ENCODE peak calls at places on chromosome 14, in nine cellular contexts. A is esophagus muscularis mucosa, M is A549, J is prostate gland, T is adrenal gland, Q is heart left ventricle, F is ovary, O is upper lobe of left lung, X is stomach. C is an unnamed sample.

GRCh38 chr14:99759546-99759925 is 33.7 kb upstream of the EML1 start:
- DNase-seq in T (no peak), O (no peak), F (no peak), Q (no peak), X (no peak), M (no peak), J (no peak), A (no peak), C (no peak)

GRCh38 chr14:92937229-92937937 is 14.4 kb downstream of the CHGA start:
- DNase-seq in M (no peak), J (no peak), Q (no peak), O (peak), T (peak), A (no peak), F (no peak), X (no peak), C (no peak)

GRCh38 chr14:75725481-75725880 is 64.4 kb downstream of the TTLL5 start:
- DNase-seq in M (no peak), O (no peak), T (peak), X (no peak), A (no peak), Q (peak), F (no peak), J (no peak), C (no peak)

GRCh38 chr14:69666698-69667211 is 55.4 kb downstream of the SUSD6 start:
- DNase-seq in Q (no peak), T (peak), M (peak), O (no peak), J (no peak), F (no peak), A (no peak), X (no peak), C (peak)

GRCh38 chr14:89720076-89720687 is 234.3 kb downstream of the EFCAB11 start:
- DNase-seq in X (no peak), M (no peak), T (no peak), O (no peak), F (no peak), A (no peak), Q (no peak), J (no peak), C (no peak)

GRCh38 chr14:53956427-53957201 is at the start of gene BMP4:
- DNase-seq in Q (peak), J (peak), A (no peak), O (peak), X (peak), M (no peak), T (peak), F (peak), C (peak)

GRCh38 chr14:40760703-40761102 is 846.0 kb upstream of the LRFN5 start:
- DNase-seq in O (no peak), X (no peak), T (no peak), A (no peak), J (no peak), M (no peak), Q (no peak), F (no peak), C (no peak)

GRCh38 chr14:69107407-69108003 is 45.4 kb downstream of the DCAF5 start:
- DNase-seq in M (peak), J (peak), T (peak), A (no peak), Q (peak), X (peak), F (no peak), O (no peak), C (peak)

GRCh38 chr14:92726135-92726932 is 22.1 kb downstream of the LGMN start:
- DNase-seq in T (peak), F (no peak), M (peak), O (no peak), J (peak), X (peak), Q (peak), A (no peak), C (no peak)

GRCh38 chr14:64265222-64265621 is 28.9 kb downstream of the ESR2 start:
- DNase-seq in M (no peak), X (no peak), Q (no peak), F (no peak), J (no peak), T (no peak), O (no peak), A (no peak), C (no peak)

GRCh38 chr14:22781606-22782000 is 15.1 kb downstream of the OXA1L start:
- DNase-seq in T (no peak), Q (no peak), J (no peak), X (no peak), F (no peak), O (no peak), M (no peak), A (no peak), C (no peak)

GRCh38 chr14:72755766-72756165 is 138.1 kb downstream of the DPF3 start:
- DNase-seq in J (no peak), O (no peak), F (no peak), T (no peak), A (no peak), M (no peak), X (no peak), Q (no peak), C (no peak)

GRCh38 chr14:68564826-68565760 is 227.8 kb downstream of the ZFP36L1 start:
- DNase-seq in X (no peak), A (no peak), O (no peak), F (no peak), Q (no peak), M (no peak), T (no peak), J (no peak), C (no peak)

GRCh38 chr14:90828642-90829487 is 12.6 kb upstream of the TTC7B start:
- DNase-seq in M (no peak), T (peak), J (no peak), F (no peak), X (peak), Q (no peak), O (peak), A (no peak), C (no peak)
- H3K27ac ChIP-seq in M (peak), T (peak), J (peak), F (peak), X (peak), Q (peak), O (peak), A (peak), C (no peak)

GRCh38 chr14:73949752-73950734 is at the start of the genes COQ6 and FAM161B:
- DNase-seq in T (peak), Q (peak), J (peak), X (peak), O (peak), A (peak), F (peak), M (peak), C (peak)
- TF ChIP-seq POLR2A in T (peak), Q (peak), J (peak), X (peak), O (peak), A (no peak), F (peak), M (peak), C (peak)

DNA sequence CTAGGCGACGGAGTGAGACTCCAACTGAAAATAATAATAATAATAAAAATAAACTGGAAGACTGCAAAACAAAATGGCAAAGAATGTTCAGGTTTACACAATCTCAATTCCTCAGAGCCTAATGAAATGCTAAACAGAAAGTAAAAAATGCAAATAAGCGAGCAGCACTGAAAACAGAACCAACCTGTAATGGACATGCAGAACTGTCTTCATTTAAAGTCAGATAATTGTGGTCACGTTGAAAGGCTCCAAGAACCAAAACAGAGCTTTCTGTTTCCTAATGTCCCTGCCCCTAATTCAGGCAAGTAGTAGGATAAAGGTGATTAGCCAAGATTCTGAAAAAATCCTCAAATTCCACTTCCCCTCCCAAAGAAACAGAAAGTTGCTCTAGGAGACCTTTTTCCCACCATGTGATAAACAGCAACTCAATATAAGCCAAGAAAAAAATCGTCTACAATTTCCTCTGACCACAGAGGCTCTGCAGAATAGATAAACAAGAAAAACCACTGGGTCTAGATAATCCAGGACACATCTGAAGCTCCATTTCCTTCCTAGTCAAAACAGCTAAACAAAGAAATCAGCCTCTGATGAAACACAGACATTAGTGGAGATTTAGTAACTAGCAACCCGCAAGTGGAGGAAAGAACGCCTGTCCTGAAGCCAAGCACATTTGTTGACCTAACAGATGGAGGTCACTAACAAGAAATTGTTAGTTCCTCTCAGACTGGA is 3.0 kb downstream of the MIS18BP1 start:
- DNase-seq in Q (peak), F (no peak), M (no peak), A (no peak), O (no peak), X (no peak), T (peak), J (no peak), C (no peak)
- H3K4me3 ChIP-seq in Q (no peak), F (peak), M (no peak), A (peak), O (peak), X (no peak), T (no peak), J (no peak), C (no peak)

DNA sequence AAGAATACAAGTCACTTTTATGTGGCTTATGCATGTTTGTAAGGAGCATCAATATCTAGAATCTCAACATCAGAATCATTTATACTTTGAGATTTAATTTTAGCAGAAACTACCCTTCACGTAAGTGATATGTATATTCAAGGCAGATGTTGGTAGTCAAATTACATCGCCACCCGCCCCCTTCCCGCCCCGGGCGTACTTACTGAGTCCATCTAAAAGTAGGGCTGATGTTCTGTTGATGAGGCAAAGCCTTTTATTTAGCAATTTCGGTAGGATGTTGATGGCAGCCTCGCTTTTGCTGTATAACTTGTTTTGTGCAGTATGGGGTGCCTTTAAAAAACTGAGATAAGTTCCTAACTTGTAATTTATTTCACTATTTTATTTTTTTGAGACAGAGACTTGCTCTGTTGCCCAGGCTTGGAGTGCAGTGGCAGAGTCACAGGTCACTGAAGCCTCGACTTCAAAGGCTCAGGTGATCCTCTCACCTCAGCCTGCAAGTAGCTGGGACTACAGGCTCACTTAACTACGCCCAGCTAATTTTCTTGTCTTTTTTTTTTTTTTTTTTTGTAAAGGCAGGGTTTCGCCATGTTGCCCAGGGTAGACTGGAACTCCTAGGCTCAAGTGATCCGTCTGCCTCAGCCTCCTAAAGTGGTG is 30.8 kb downstream of the KTN1 start:
- DNase-seq in X (no peak), A (no peak), J (no peak), O (peak), M (no peak), T (no peak), Q (no peak), F (no peak), C (peak)
- H3K27ac ChIP-seq in X (no peak), A (no peak), J (no peak), O (no peak), M (peak), T (no peak), Q (no peak), F (no peak), C (no peak)

C was measured in thyroid gland.